ENCODE peak calls at places on chromosomes 13 and 19, in seven cellular contexts. D, E, O, M, B, A and S are unnamed samples.

GRCh38 chr19:11373166-11373884 is 1.1 kb upstream of the SWSAP1 start:
- DNase-seq in M (no peak), B (peak), O (peak), E (no peak), A (peak), D (no peak), S (peak)

GRCh38 chr19:52735734-52736133 is 890 bp upstream of the ZNF611 start:
- DNase-seq in B (peak), M (peak), D (peak), A (peak), O (peak), E (no peak), S (peak)

GRCh38 chr19:17121736-17122293 is 46.2 kb downstream of the MYO9B start:
- DNase-seq in A (no peak), B (no peak), M (no peak), D (no peak), E (no peak), O (no peak), S (no peak)

GRCh38 chr19:17002455-17002854 is 24.2 kb downstream of the CPAMD8 start:
- DNase-seq in A (no peak), M (no peak), D (no peak), E (no peak), B (no peak), O (no peak), S (no peak)

GRCh38 chr19:44720945-44721344 is 22.0 kb downstream of the CEACAM16 start:
- DNase-seq in B (no peak), A (no peak), M (no peak), D (no peak), O (no peak), E (no peak), S (no peak)

GRCh38 chr19:48660854-48661731 is 11.7 kb downstream of the NTN5 start:
- DNase-seq in B (peak), O (no peak), M (peak), D (peak), E (peak), A (peak), S (peak)

GRCh38 chr13:73665279-73665678 is 468.9 kb downstream of the KLF12 start:
- DNase-seq in E (no peak), D (no peak), M (no peak), O (no peak), A (no peak), B (no peak), S (no peak)

GRCh38 chr13:42478531-42479156 is 95.3 kb upstream of the TNFSF11 start:
- DNase-seq in D (no peak), M (no peak), O (no peak), E (no peak), B (no peak), A (peak), S (no peak)

GRCh38 chr13:114128624-114129522 is 3.5 kb downstream of the RASA3 start:
- DNase-seq in E (peak), B (no peak), O (no peak), M (peak), D (peak), A (no peak), S (no peak)

GRCh38 chr13:101661839-101662238 is 209.4 kb downstream of the ITGBL1 start:
- DNase-seq in A (no peak), O (no peak), E (no peak), D (no peak), M (no peak), B (no peak), S (no peak)

GRCh38 chr19:49441210-49441959 is at the start of gene SLC17A7:
- DNase-seq in O (no peak), A (peak), B (peak), M (peak), D (no peak), E (no peak), S (peak)

GRCh38 chr19:6812612-6813011 is 40.1 kb downstream of the VAV1 start:
- DNase-seq in O (no peak), D (no peak), E (no peak), A (no peak), B (no peak), M (no peak), S (no peak)

GRCh38 chr19:1175020-1175419 is 952 bp upstream of the SBNO2 start:
- DNase-seq in D (no peak), M (no peak), O (no peak), E (no peak), B (no peak), A (no peak), S (no peak)

GRCh38 chr13:80276371-80277289 is 64.3 kb downstream of the SPRY2 start:
- DNase-seq in D (no peak), E (no peak), A (no peak), B (no peak), M (no peak), O (no peak), S (no peak)

GRCh38 chr19:13873776-13874515 is 3.0 kb upstream of the NANOS3 start:
- DNase-seq in M (no peak), D (no peak), E (no peak), B (no peak), O (no peak), A (no peak), S (no peak)

GRCh38 chr19:29176981-29177754 is 35.8 kb downstream of the UQCRFS1 start:
- DNase-seq in D (no peak), M (no peak), A (no peak), O (no peak), E (no peak), B (no peak), S (no peak)

GRCh38 chr13:47374741-47375140 is 477.9 kb upstream of the HTR2A start:
- DNase-seq in E (no peak), O (no peak), D (no peak), A (no peak), M (no peak), B (no peak), S (no peak)

GRCh38 chr19:44202470-44202869 is 9.9 kb upstream of the ZNF227 start:
- DNase-seq in M (no peak), B (no peak), E (no peak), A (no peak), D (no peak), O (no peak), S (no peak)

GRCh38 chr19:38831142-38831605 is 420 bp downstream of the ECH1 start:
- DNase-seq in O (no peak), M (peak), E (no peak), A (peak), D (peak), B (peak), S (peak)

GRCh38 chr19:50676625-50677197 is 27.5 kb downstream of the C19orf81 start:
- DNase-seq in B (no peak), D (no peak), E (no peak), M (no peak), A (no peak), O (no peak), S (no peak)

GRCh38 chr13:31200636-31200970 is 828 bp downstream of the B3GLCT start:
- DNase-seq in A (peak), M (peak), E (no peak), O (peak), B (peak), D (peak), S (peak)

GRCh38 chr19:6383188-6383587 is 7.5 kb upstream of the PSPN start:
- DNase-seq in E (no peak), B (no peak), M (no peak), O (no peak), D (no peak), A (no peak), S (no peak)

GRCh38 chr19:2176336-2176994 is 12.7 kb downstream of the DOT1L start:
- DNase-seq in M (no peak), E (no peak), B (peak), D (peak), A (no peak), O (no peak), S (no peak)

GRCh38 chr19:55069137-55069858 is 6.3 kb upstream of the RDH13 start:
- DNase-seq in A (no peak), M (no peak), E (no peak), D (peak), B (peak), O (no peak), S (peak)

GRCh38 chr19:46863818-46864629 is 3.2 kb downstream of the ARHGAP35 start:
- DNase-seq in B (peak), M (no peak), O (no peak), E (no peak), D (peak), A (peak), S (no peak)

GRCh38 chr13:25046985-25047660 is 48.8 kb upstream of the PABPC3 start:
- DNase-seq in D (no peak), O (peak), A (peak), B (peak), E (no peak), M (no peak), S (peak)

GRCh38 chr19:17673937-17674799 is 14.0 kb downstream of the UNC13A start:
- DNase-seq in O (no peak), D (no peak), M (no peak), B (no peak), A (no peak), E (no peak), S (no peak)

GRCh38 chr19:45985321-45985720 is 9.9 kb upstream of the CCDC61 start:
- DNase-seq in D (no peak), B (no peak), A (no peak), E (no peak), O (no peak), M (no peak), S (no peak)

GRCh38 chr19:38691938-38692457 is 44.5 kb downstream of the ACTN4 start:
- DNase-seq in E (no peak), O (no peak), D (peak), A (no peak), M (peak), B (no peak), S (no peak)

GRCh38 chr13:60482012-60482411 is 85.0 kb downstream of the TDRD3 start:
- DNase-seq in A (no peak), B (no peak), M (no peak), D (no peak), E (no peak), O (no peak), S (no peak)

GRCh38 chr13:44867825-44868224 is 121.4 kb downstream of the NUFIP1 start:
- DNase-seq in B (no peak), E (no peak), M (peak), O (no peak), A (no peak), D (no peak), S (no peak)

DNA sequence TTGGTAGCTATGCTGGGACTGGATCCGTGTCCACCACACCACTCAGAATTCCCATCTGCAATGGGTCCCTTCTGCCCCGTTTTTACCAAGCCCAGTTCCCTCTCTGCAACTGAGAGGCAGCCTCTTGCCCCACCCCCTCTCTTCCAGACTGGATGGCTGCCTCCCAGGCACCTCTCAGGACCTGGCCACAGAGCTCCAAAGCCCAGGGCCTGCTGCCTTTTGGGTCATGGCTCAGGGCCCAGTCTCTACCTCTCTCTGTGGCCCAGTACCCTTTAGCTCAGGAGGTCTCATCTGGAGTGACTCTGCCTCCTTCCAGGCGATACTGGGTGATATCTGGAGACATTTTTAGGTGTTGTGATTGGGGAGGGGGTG is 10.3 kb upstream of the ZBTB7A start:
- DNase-seq in A (no peak), D (no peak), M (no peak), O (no peak), B (no peak), E (no peak), S (no peak)
- TF ChIP-seq CTCF in A (no peak), D (no peak), M (no peak), O (no peak), B (no peak), E (no peak), S (no peak)

DNA sequence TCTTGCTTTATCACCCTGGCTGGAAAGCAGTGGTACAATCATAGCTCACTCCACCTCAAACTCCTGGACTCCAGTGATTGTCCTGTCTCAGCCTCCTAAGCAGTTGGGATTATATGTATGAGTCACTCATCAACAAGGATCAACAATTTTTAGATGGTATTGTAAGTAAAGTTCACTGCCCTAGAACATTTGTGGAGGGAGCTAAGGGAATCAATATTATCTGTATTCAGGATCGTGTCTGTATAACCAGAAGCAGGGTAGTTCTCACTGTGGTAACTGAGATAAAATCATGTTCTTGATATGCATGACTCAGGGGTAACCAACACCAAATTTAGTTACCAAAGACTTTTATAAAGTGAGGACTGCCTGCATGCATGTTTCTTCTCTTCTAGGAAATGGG is 27.0 kb downstream of the ZMYM5 start:
- DNase-seq in D (no peak), B (no peak), E (no peak), M (no peak), O (no peak), A (no peak), S (no peak)
- TF ChIP-seq CTCF in D (no peak), B (no peak), E (no peak), M (no peak), O (no peak), A (no peak), S (no peak)

GRCh38 chr19:53881482-53882390 is at the start of gene PRKCG:
- DNase-seq in E (peak), A (peak), O (peak), M (no peak), B (peak), D (peak), S (peak)
- TF ChIP-seq CTCF in E (no peak), A (peak), O (peak), M (no peak), B (peak), D (peak), S (peak)

DNA sequence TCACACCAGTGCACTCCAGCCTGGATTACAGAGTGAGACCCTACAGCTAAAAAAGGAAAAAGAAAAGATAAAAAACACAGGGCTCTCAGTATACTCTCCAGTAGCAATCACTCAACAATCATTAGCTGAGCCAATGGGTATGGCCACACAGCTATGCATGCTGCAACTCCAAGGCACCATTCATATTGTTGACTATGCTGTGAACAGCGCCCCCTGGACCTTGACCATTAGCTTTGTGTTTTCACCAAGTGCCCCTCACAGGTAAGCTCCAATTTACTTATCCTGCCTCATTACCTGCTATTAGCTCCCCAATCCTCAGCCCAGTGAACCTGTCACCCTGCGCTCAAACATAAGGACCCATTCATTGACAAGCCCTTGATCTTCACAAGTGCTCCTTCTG is 35.8 kb downstream of the ZIC5 start:
- DNase-seq in A (no peak), O (no peak), E (no peak), B (no peak), M (no peak), D (no peak), S (no peak)
- TF ChIP-seq CTCF in A (no peak), O (no peak), E (no peak), B (peak), M (no peak), D (no peak), S (no peak)

DNA sequence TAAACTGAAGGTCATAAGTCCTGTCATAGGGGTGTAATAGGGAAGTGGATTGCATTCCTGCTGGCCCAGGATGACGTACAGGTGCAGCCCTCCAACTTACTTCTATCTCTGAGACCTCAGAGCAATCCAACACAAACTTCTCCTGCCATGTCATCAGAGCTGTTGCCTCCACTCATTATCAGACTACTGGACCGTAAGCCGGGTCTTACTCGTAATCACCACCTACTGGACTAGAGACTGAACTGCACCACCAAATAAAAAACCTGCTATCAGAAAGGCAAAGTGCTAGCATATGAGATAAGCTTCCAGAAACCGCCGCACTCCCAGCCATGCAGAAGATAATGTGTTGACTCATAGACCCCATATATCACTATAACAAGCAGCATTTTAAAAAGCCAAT is 102.1 kb downstream of the SLITRK1 start:
- DNase-seq in B (peak), A (peak), D (no peak), E (no peak), O (no peak), M (no peak), S (no peak)
- TF ChIP-seq CTCF in B (peak), A (peak), D (no peak), E (no peak), O (peak), M (no peak), S (peak)

DNA sequence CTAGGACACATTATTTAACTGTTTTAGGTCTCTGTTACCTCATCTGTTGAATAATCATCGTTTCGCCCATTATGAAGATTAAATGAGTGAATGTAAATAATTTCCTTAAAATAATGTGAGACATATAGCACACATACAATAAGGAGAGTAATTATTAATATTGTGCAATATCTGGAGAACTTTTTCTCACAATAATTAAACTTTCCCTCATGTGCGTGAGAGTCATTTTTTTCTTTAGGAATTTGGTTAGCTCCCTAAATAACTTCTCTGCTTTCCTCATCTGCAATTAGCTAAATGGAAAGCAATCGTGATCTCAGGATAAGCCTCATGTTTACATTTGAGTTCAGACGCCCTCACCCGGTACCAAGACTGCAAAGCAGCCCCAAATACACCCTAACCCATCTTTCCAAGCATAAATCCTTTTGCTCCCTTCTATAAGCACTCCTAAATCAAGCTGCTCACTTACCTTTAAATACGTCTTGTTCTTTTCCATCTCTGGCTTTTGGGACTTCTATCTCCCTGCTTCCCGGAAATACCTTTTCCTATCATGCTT is 78.8 kb downstream of the MZT1 start:
- DNase-seq in A (peak), B (no peak), D (no peak), E (no peak), O (no peak), M (no peak), S (no peak)
- TF ChIP-seq CTCF in A (peak), B (peak), D (no peak), E (no peak), O (peak), M (no peak), S (no peak)

DNA sequence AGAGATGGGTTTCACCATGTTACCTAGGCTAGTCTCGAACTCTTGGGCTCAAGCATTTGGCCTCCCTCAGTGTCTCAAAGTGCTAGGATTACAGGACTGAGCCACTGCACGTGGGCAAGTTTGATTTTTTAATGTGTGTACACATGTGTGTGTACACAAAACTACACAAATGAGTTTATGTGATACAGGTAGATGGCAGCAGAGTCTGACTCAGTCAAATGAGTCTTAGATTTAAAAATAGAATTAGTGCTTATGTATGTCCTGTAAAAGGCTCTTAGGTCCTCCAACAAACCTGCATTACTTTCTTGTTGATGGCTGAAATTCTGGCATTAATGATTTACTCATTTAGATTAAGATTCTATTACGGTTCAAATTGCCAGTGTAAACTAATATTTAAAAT is 293.7 kb downstream of the PCDH17 start:
- DNase-seq in B (no peak), M (no peak), A (peak), D (no peak), E (no peak), O (no peak), S (no peak)
- TF ChIP-seq CTCF in B (no peak), M (no peak), A (no peak), D (no peak), E (no peak), O (no peak), S (no peak)

GRCh38 chr13:43663474-43664090 is 123.2 kb downstream of the ENOX1 start:
- DNase-seq in O (no peak), B (no peak), A (no peak), D (no peak), E (no peak), M (no peak), S (no peak)

GRCh38 chr13:43666403-43666802 is 120.4 kb downstream of the ENOX1 start:
- DNase-seq in M (no peak), A (no peak), O (no peak), E (no peak), D (no peak), B (no peak), S (no peak)

GRCh38 chr13:43665388-43665787 is 121.4 kb downstream of the ENOX1 start:
- DNase-seq in E (no peak), A (no peak), O (no peak), D (no peak), B (no peak), M (no peak), S (no peak)

GRCh38 chr13:43662976-43663375 is 123.8 kb downstream of the ENOX1 start:
- DNase-seq in D (no peak), O (no peak), A (no peak), E (no peak), B (no peak), M (no peak), S (no peak)

DNA sequence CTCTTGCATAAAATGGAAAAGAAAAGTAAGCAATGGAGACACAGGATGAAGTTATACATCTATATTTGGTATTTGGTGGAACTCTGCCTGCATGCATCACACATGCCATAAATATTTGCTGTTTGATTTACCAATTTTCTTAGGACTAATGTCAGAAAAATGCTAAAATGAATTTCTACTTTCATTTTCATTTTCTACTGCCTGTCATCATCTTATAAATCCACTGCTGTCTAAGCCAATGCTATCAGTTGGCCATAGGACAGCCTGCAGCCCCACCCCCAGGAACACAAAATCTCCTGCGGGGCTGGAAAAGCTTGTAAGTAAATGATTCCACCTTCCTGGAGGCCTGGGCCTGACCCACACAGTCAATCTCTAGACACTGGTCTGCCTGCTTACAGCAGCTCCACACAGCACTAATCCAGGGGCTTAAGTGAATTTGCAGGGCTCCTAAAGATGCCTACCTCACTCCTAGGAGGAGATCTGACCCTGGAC is 122.0 kb downstream of the ENOX1 start:
- DNase-seq in D (no peak), O (no peak), M (peak), A (peak), E (no peak), B (no peak), S (no peak)
- TF ChIP-seq CTCF in D (no peak), O (no peak), M (no peak), A (no peak), E (no peak), B (no peak), S (no peak)